ENCODE peak calls at places on chromosomes 5 and 9, in seven cellular contexts. M is naive thymus-derived CD4-positive, alpha-beta T cell; A is fibroblast of pulmonary artery; E is psoas muscle; N is lower lobe of right lung; Z is stimulated activated CD8-positive, alpha-beta memory T cell treated with anti-CD3 and anti-CD28 coated beads, Interleukin-15, amount 100 ng/mL, for 24 hours; T is esophagus squamous epithelium. I is an unnamed sample.

GRCh38 chr5:14655146-14655741 is 9.3 kb upstream of the OTULIN start:
- DNase-seq in A (no peak), E (no peak), N (no peak), M (no peak), Z (no peak), T (no peak), I (no peak)

GRCh38 chr9:31034311-31034710 is 1350.1 kb upstream of the ACO1 start:
- DNase-seq in Z (no peak), A (peak; percentile 15), E (no peak), M (no peak), N (no peak), T (no peak), I (no peak)

GRCh38 chr9:94084314-94084713 is at the start of gene PTPDC1:
- DNase-seq in E (no peak), T (no peak), A (peak; percentile 88), N (no peak), M (no peak), Z (no peak), I (no peak)

GRCh38 chr9:137825324-137825991 is 52.1 kb upstream of the CACNA1B start:
- DNase-seq in Z (no peak), M (no peak), N (no peak), E (no peak), A (no peak), T (no peak), I (no peak)

GRCh38 chr5:125181955-125182354 is 435.5 kb upstream of the ZNF608 start:
- DNase-seq in N (no peak), Z (no peak), E (no peak), M (no peak), A (no peak), T (no peak), I (no peak)

GRCh38 chr9:77598961-77599360 is 49.2 kb downstream of the GNA14 start:
- DNase-seq in E (no peak), T (no peak), N (no peak), Z (no peak), M (no peak), A (peak; percentile 36), I (no peak)

GRCh38 chr9:72773570-72773969 is 179.3 kb downstream of the ALDH1A1 start:
- DNase-seq in T (no peak), E (no peak), N (no peak), M (no peak), A (no peak), Z (no peak), I (no peak)

GRCh38 chr5:51495672-51496071 is 112.4 kb downstream of the ISL1 start:
- DNase-seq in M (no peak), N (no peak), Z (no peak), E (no peak), T (no peak), A (peak; percentile 15), I (no peak)

GRCh38 chr9:137325791-137326190 is 23.7 kb upstream of the NRARP start:
- DNase-seq in T (no peak), M (no peak), E (no peak), Z (no peak), A (no peak), N (no peak), I (no peak)

GRCh38 chr5:1112596-1113331 is 901 bp upstream of the SLC12A7 start:
- DNase-seq in A (no peak), Z (no peak), T (no peak), M (no peak), N (no peak), E (no peak), I (no peak)

GRCh38 chr5:86917117-86917579 is 299.4 kb downstream of the COX7C start:
- DNase-seq in E (no peak), N (no peak), Z (no peak), A (peak; percentile 61), M (no peak), T (no peak), I (no peak)

GRCh38 chr5:25862276-25862675 is 1176.1 kb downstream of the CDH9 start:
- DNase-seq in T (no peak), A (no peak), M (no peak), N (no peak), Z (no peak), E (no peak), I (no peak)

GRCh38 chr9:14812806-14813205 is 90.3 kb upstream of the CER1 start:
- DNase-seq in A (no peak), E (no peak), T (no peak), M (no peak), N (no peak), Z (no peak), I (no peak)

GRCh38 chr5:176320577-176320976 is 41.0 kb downstream of the KIAA1191 start:
- DNase-seq in E (no peak), N (no peak), M (no peak), Z (no peak), T (no peak), A (no peak), I (no peak)

GRCh38 chr5:60744682-60745081 is 44.7 kb upstream of the DEPDC1B start:
- DNase-seq in E (no peak), N (no peak), M (no peak), T (no peak), Z (no peak), A (no peak), I (no peak)

GRCh38 chr9:107292811-107293554 is 9.9 kb downstream of the RAD23B start:
- DNase-seq in M (no peak), N (no peak), Z (no peak), A (no peak), T (no peak), E (no peak), I (no peak)

GRCh38 chr5:6496207-6496584 is 47.5 kb downstream of the UBE2QL1 start:
- DNase-seq in A (no peak), T (no peak), M (no peak), E (no peak), Z (no peak), N (no peak), I (no peak)

GRCh38 chr5:30453168-30453567 is 740.3 kb upstream of the CDH6 start:
- DNase-seq in M (no peak), N (no peak), E (no peak), T (no peak), A (no peak), Z (no peak), I (no peak)

GRCh38 chr9:104232781-104233341 is 138.8 kb downstream of the SMC2 start:
- DNase-seq in Z (no peak), N (no peak), T (no peak), E (no peak), M (no peak), A (peak; percentile 81), I (no peak)

GRCh38 chr5:72847989-72848473 is 31.6 kb downstream of the TNPO1 start:
- DNase-seq in M (peak; percentile 76), T (peak; percentile 29), E (peak; percentile 95), A (peak; percentile 93), N (peak; percentile 92), Z (peak; percentile 51), I (peak; percentile 95)

GRCh38 chr9:129539446-129539845 is 81.5 kb downstream of the C9orf50 start:
- DNase-seq in N (no peak), A (no peak), Z (no peak), T (no peak), M (no peak), E (no peak), I (no peak)

GRCh38 chr5:88876714-88877113 is 6.3 kb downstream of the MEF2C start:
- DNase-seq in M (no peak), E (no peak), T (no peak), A (no peak), Z (no peak), N (no peak), I (no peak)

GRCh38 chr5:93186031-93186682 is 394.9 kb downstream of the NR2F1-AS1 start:
- DNase-seq in A (peak; percentile 71), T (no peak), E (no peak), Z (no peak), M (no peak), N (no peak), I (no peak)

GRCh38 chr5:133369161-133369783 is 243.1 kb downstream of the FSTL4 start:
- DNase-seq in M (no peak), A (no peak), Z (no peak), N (no peak), E (no peak), T (no peak), I (no peak)

GRCh38 chr5:61120534-61120933 is 41.7 kb downstream of the SMIM15 start:
- DNase-seq in N (no peak), A (no peak), E (no peak), Z (no peak), M (no peak), T (no peak), I (no peak)

GRCh38 chr9:89887286-89887685 is 282.5 kb downstream of the GADD45G start:
- DNase-seq in E (no peak), A (no peak), T (no peak), N (no peak), M (no peak), Z (no peak), I (peak; percentile 12)

GRCh38 chr5:136424835-136425694 is 59.7 kb upstream of the TRPC7 start:
- DNase-seq in T (no peak), A (peak; percentile 61), N (peak; percentile 78), Z (no peak), M (no peak), E (peak; percentile 71), I (no peak)

GRCh38 chr9:82117025-82117424 is 128.5 kb downstream of the SPATA31D1 start:
- DNase-seq in A (no peak), N (no peak), Z (no peak), M (no peak), E (no peak), T (no peak), I (no peak)

GRCh38 chr9:34993502-34994428 is 4.2 kb downstream of the DNAJB5 start:
- DNase-seq in M (no peak), Z (no peak), E (peak; percentile 95), N (no peak), A (peak; percentile 94), T (no peak), I (no peak)

GRCh38 chr5:135318924-135319323 is 80.1 kb downstream of the MACROH2A1 start:
- DNase-seq in E (no peak), M (no peak), T (no peak), A (no peak), Z (no peak), N (no peak), I (no peak)

GRCh38 chr9:109258619-109259321 is 62.1 kb downstream of the EPB41L4B start:
- DNase-seq in A (no peak), N (no peak), T (no peak), Z (no peak), M (no peak), E (no peak), I (no peak)

GRCh38 chr5:179210478-179210877 is 134.8 kb downstream of the ADAMTS2 start:
- DNase-seq in E (no peak), N (no peak), M (no peak), T (no peak), Z (no peak), A (no peak), I (peak; percentile 77)